ENCODE peak calls at places on chromosomes 4 and X, in eight cellular contexts. T is amniotic stem cell; C is activated naive CD4-positive, alpha-beta T cell; Y is C1 segment of cervical spinal cord; S is stimulated activated CD4-positive, alpha-beta T cell treated with anti-CD3 and anti-CD28 coated beads, Interleukin-1b, Interleukin-23, amount 100 ng/mL, for 1 hour; D is germinal center; K is hepatocyte; Q is NCI-H1694 treated with DMSO at 0.1 percent for 48 hours. B is an unnamed sample.

GRCh38 chr4:41358626-41359025 is 101.9 kb downstream of the UCHL1 start:
- DNase-seq in S (no peak), T (no peak), D (no peak), K (no peak), Q (no peak), Y (no peak), C (no peak), B (no peak)

GRCh38 chrX:119552508-119552907 is 12.7 kb downstream of the STEEP1 start:
- DNase-seq in S (no peak), Y (no peak), C (no peak), D (no peak), Q (no peak), T (no peak), K (peak; percentile 11), B (no peak)

GRCh38 chrX:37993857-37994619 is 12.3 kb upstream of the SYTL5 start:
- DNase-seq in S (no peak), C (no peak), D (peak; percentile 2), K (peak; percentile 30), T (no peak), Q (no peak), Y (no peak), B (peak; percentile 7)

GRCh38 chrX:122739770-122740169 is 444.3 kb upstream of the GRIA3 start:
- DNase-seq in C (no peak), Y (no peak), Q (no peak), S (no peak), D (no peak), K (peak; percentile 8), T (no peak), B (no peak)

GRCh38 chrX:112669834-112670233 is 9.9 kb downstream of the LHFPL1 start:
- DNase-seq in Q (no peak), Y (no peak), S (no peak), K (no peak), D (no peak), T (no peak), C (no peak), B (no peak)

GRCh38 chr4:150302553-150302952 is 224.3 kb downstream of the DCLK2 start:
- DNase-seq in K (peak; percentile 64), Q (no peak), D (no peak), Y (no peak), T (peak; percentile 75), S (no peak), C (no peak), B (peak; percentile 96)

GRCh38 chr4:27357283-27357682 is 496.6 kb downstream of the STIM2 start:
- DNase-seq in D (no peak), C (no peak), T (no peak), S (no peak), K (peak; percentile 13), Q (no peak), Y (no peak), B (peak; percentile 27)

GRCh38 chr4:142516686-142517145 is 329.4 kb downstream of the INPP4B start:
- DNase-seq in T (no peak), C (no peak), Q (no peak), K (peak; percentile 9), D (no peak), S (no peak), Y (no peak), B (peak; percentile 28)

GRCh38 chr4:86432552-86433134 is 72.8 kb upstream of the MAPK10 start:
- DNase-seq in S (no peak), D (peak; percentile 2), T (no peak), K (no peak), Q (no peak), C (no peak), Y (no peak), B (no peak)

GRCh38 chr4:25633541-25633940 is 22.1 kb upstream of the SLC34A2 start:
- DNase-seq in Q (no peak), K (no peak), C (no peak), S (no peak), D (no peak), T (no peak), Y (no peak), B (no peak)

GRCh38 chr4:87541521-87541920 is 12.3 kb upstream of the SPARCL1 start:
- DNase-seq in Y (no peak), Q (no peak), C (no peak), K (no peak), T (no peak), D (no peak), S (no peak), B (no peak)

GRCh38 chrX:153646620-153647373 is at the start of gene DUSP9:
- DNase-seq in T (no peak), K (peak; percentile 72), C (no peak), S (no peak), Y (no peak), D (no peak), Q (no peak), B (no peak)

GRCh38 chrX:25737540-25737939 is 400.6 kb upstream of the MAGEB18 start:
- DNase-seq in Y (no peak), S (no peak), C (no peak), Q (no peak), D (no peak), T (no peak), K (no peak), B (peak; percentile 23)

GRCh38 chr4:38683265-38683664 is 19.3 kb downstream of the KLF3 start:
- DNase-seq in C (no peak), K (no peak), T (no peak), D (no peak), S (no peak), Y (no peak), Q (no peak), B (no peak)

GRCh38 chr4:24405926-24406325 is 178.4 kb downstream of the DHX15 start:
- DNase-seq in T (no peak), Q (no peak), S (no peak), D (no peak), K (no peak), C (no peak), Y (no peak), B (no peak)

GRCh38 chrX:41688835-41689234 is at the start of gene GPR34:
- DNase-seq in T (no peak), K (no peak), C (no peak), D (peak; percentile 4), S (no peak), Y (no peak), Q (no peak), B (no peak)